ENCODE peak calls at places on chromosomes 2 and 18, in six cellular contexts. L is aorta; D is stimulated activated naive CD4-positive, alpha-beta T cell; P is A549; M is left kidney; X is KBM-7. V is an unnamed sample.

GRCh38 chr2:28342081-28342967 is 50.3 kb upstream of the FOSL2 start:
- DNase-seq in X (no peak), L (peak), D (no peak), M (peak), P (peak), V (no peak)

GRCh38 chr2:80252294-80252986 is 52.1 kb downstream of the LRRTM1 start:
- DNase-seq in L (no peak), M (no peak), D (no peak), X (no peak), P (no peak), V (no peak)

GRCh38 chr18:7021994-7022840 is 95.4 kb downstream of the LAMA1 start:
- DNase-seq in X (peak), D (no peak), P (peak), M (peak), L (no peak), V (peak)

GRCh38 chr2:24403168-24403850 is 43.0 kb upstream of the ITSN2 start:
- DNase-seq in D (no peak), L (no peak), M (no peak), P (no peak), X (no peak), V (no peak)

GRCh38 chr2:68284896-68285295 is 32.6 kb upstream of the PPP3R1 start:
- DNase-seq in D (no peak), P (no peak), X (no peak), M (peak), L (no peak), V (peak)

GRCh38 chr2:64831977-64832328 is 157.2 kb upstream of the SLC1A4 start:
- DNase-seq in D (no peak), P (no peak), X (no peak), M (no peak), L (no peak), V (no peak)

GRCh38 chr2:225932741-225933413 is 533.4 kb downstream of the NYAP2 start:
- DNase-seq in D (no peak), X (no peak), L (no peak), M (peak), P (no peak), V (no peak)

GRCh38 chr2:24086241-24086640 is 1.6 kb upstream of the TP53I3 start:
- DNase-seq in M (no peak), P (no peak), D (no peak), L (no peak), X (no peak), V (no peak)

GRCh38 chr2:127080226-127080940 is 26.6 kb downstream of the BIN1 start:
- DNase-seq in M (no peak), L (no peak), P (no peak), D (peak), X (no peak), V (no peak)

GRCh38 chr18:57087985-57088384 is 58.9 kb upstream of the BOD1L2 start:
- DNase-seq in M (no peak), P (no peak), D (no peak), L (no peak), X (no peak), V (no peak)

GRCh38 chr18:30775629-30776028 is 266.9 kb downstream of the DSC3 start:
- DNase-seq in X (no peak), M (no peak), P (no peak), D (no peak), L (no peak), V (no peak)

GRCh38 chr2:31694444-31694843 is 113.7 kb upstream of the SRD5A2 start:
- DNase-seq in P (peak), X (peak), D (no peak), M (no peak), L (no peak), V (peak)

GRCh38 chr18:56112013-56112749 is 524.2 kb upstream of the TCF4 start:
- DNase-seq in P (no peak), L (no peak), M (no peak), X (no peak), D (no peak), V (no peak)

GRCh38 chr2:42110287-42110973 is 58.7 kb upstream of the EML4 start:
- DNase-seq in D (no peak), X (no peak), L (no peak), M (peak), P (no peak), V (no peak)

GRCh38 chr2:42164046-42164445 is 5.1 kb upstream of the EML4 start:
- DNase-seq in L (no peak), P (no peak), X (no peak), D (no peak), M (peak), V (no peak)